ENCODE peak calls at places on chromosomes 2 and 18, in five cellular contexts. M, B, G, H and A are unnamed samples.

GRCh38 chr18:76962851-76963250 is 140.5 kb downstream of the ZNF236 start:
- DNase-seq in B (no peak), G (no peak), M (no peak), H (no peak), A (no peak)

GRCh38 chr2:34107811-34108210 is 508.7 kb upstream of the FAM98A start:
- DNase-seq in M (no peak), H (no peak), G (no peak), B (no peak), A (no peak)

GRCh38 chr2:104658149-104658839 is 195.6 kb upstream of the POU3F3 start:
- DNase-seq in B (peak), M (peak), G (no peak), H (no peak), A (no peak)

GRCh38 chr2:39523308-39524044 is 86.4 kb upstream of the MAP4K3 start:
- DNase-seq in B (no peak), M (no peak), H (peak), G (no peak), A (peak)

GRCh38 chr2:20586379-20586715 is 64.6 kb downstream of the HS1BP3 start:
- DNase-seq in H (no peak), B (no peak), G (no peak), M (no peak), A (no peak)

GRCh38 chr2:195837987-195838386 is 181.0 kb downstream of the SLC39A10 start:
- DNase-seq in B (no peak), M (no peak), H (no peak), G (no peak), A (peak)

GRCh38 chr2:145597011-145597410 is 1077.1 kb upstream of the ZEB2 start:
- DNase-seq in B (no peak), G (no peak), M (no peak), H (no peak), A (no peak)

GRCh38 chr2:28626891-28627421 is 124.7 kb upstream of the PPP1CB start:
- DNase-seq in M (no peak), G (no peak), B (no peak), H (no peak), A (peak)

GRCh38 chr2:204669386-204669785 is 124.1 kb downstream of the PARD3B start:
- DNase-seq in M (no peak), B (no peak), H (no peak), G (no peak), A (no peak)

GRCh38 chr2:240086563-240086962 is 33.2 kb upstream of the OR6B3 start:
- DNase-seq in M (no peak), H (no peak), B (no peak), G (no peak), A (no peak)

GRCh38 chr2:66938471-66938967 is 458.6 kb upstream of the ETAA1 start:
- DNase-seq in B (no peak), M (no peak), G (no peak), H (no peak), A (no peak)

GRCh38 chr2:195830968-195831810 is 174.2 kb downstream of the SLC39A10 start:
- DNase-seq in H (no peak), B (no peak), G (no peak), M (peak), A (no peak)

GRCh38 chr18:48928787-48929186 is 22.0 kb downstream of the SMAD7 start:
- DNase-seq in M (peak), G (peak), H (no peak), B (peak), A (peak)

GRCh38 chr2:176370423-176370822 is 101.2 kb downstream of the MTX2 start:
- DNase-seq in B (no peak), M (no peak), H (no peak), G (no peak), A (no peak)

GRCh38 chr2:158583923-158584322 is 127.2 kb downstream of the PKP4 start:
- DNase-seq in H (no peak), G (no peak), B (no peak), M (no peak), A (no peak)

GRCh38 chr2:97806738-97807618 is 93.6 kb downstream of the ZAP70 start:
- DNase-seq in G (peak), H (peak), B (peak), M (peak), A (peak)

GRCh38 chr18:8333961-8334360 is 275.3 kb upstream of the RAB12 start:
- DNase-seq in M (no peak), G (no peak), B (no peak), H (no peak), A (no peak)

GRCh38 chr2:192195548-192196418 is 1.1 kb upstream of the TMEFF2 start:
- DNase-seq in H (no peak), M (peak), B (peak), G (peak), A (peak)

GRCh38 chr18:54197747-54198411 is 26.6 kb downstream of the MBD2 start:
- DNase-seq in B (no peak), M (no peak), H (no peak), G (no peak), A (no peak)

GRCh38 chr2:136238552-136239346 is 120.8 kb upstream of the CXCR4 start:
- DNase-seq in G (peak), M (no peak), B (no peak), H (peak), A (peak)

GRCh38 chr2:85541262-85541661 is 2.3 kb downstream of the MAT2A start:
- DNase-seq in M (no peak), H (no peak), G (no peak), B (no peak), A (no peak)

GRCh38 chr2:55627915-55628314 is 10.5 kb upstream of the PPP4R3B start:
- DNase-seq in H (no peak), G (no peak), B (no peak), M (no peak), A (no peak)

GRCh38 chr18:76422121-76422520 is 72.9 kb downstream of the ZNF516 start:
- DNase-seq in M (no peak), H (no peak), B (peak), G (no peak), A (no peak)

GRCh38 chr18:23887035-23887434 is 127.5 kb upstream of the TTC39C start:
- DNase-seq in G (no peak), H (no peak), B (no peak), M (no peak), A (no peak)

GRCh38 chr2:1301056-1301455 is 112.2 kb upstream of the TPO start:
- DNase-seq in M (no peak), B (no peak), H (no peak), G (no peak), A (no peak)

GRCh38 chr2:8053241-8053640 is 628.6 kb upstream of the ID2 start:
- DNase-seq in H (no peak), M (no peak), G (no peak), B (no peak), A (peak)

GRCh38 chr2:230953843-230954242 is 28.8 kb upstream of the GPR55 start:
- DNase-seq in G (peak), B (no peak), H (no peak), M (no peak), A (no peak)

GRCh38 chr18:1302861-1303260 is 398.2 kb downstream of the ADCYAP1 start:
- DNase-seq in B (no peak), M (no peak), G (no peak), H (no peak), A (no peak)

GRCh38 chr2:200028998-200029397 is 73.6 kb downstream of the MAIP1 start:
- DNase-seq in B (no peak), M (no peak), H (no peak), G (no peak), A (no peak)

GRCh38 chr18:23169683-23170082 is 34.4 kb downstream of the CABLES1 start:
- DNase-seq in B (no peak), G (no peak), M (no peak), H (no peak), A (no peak)

GRCh38 chr18:57441395-57441794 is 6.2 kb downstream of the ONECUT2 start:
- DNase-seq in H (no peak), B (peak), M (no peak), G (peak), A (no peak)

GRCh38 chr2:40213071-40213470 is 238.8 kb downstream of the SLC8A1 start:
- DNase-seq in M (no peak), G (no peak), H (no peak), B (no peak), A (peak)